ENCODE peak calls at places on chromosomes 1 and 21, in seven cellular contexts. C is MM.1S, O is hepatocyte, F is GM23248, P is neural progenitor cell, A is GM23338, I is PC-3. W is an unnamed sample.

GRCh38 chr1:23083714-23084480 is 64.6 kb downstream of the KDM1A start:
- DNase-seq in O (no peak), A (no peak), F (peak; percentile 16), C (no peak), P (no peak), I (no peak), W (no peak)

GRCh38 chr1:59743324-59744108 is 71.2 kb upstream of the HOOK1 start:
- DNase-seq in I (no peak), F (no peak), A (no peak), C (no peak), O (no peak), P (no peak), W (no peak)

GRCh38 chr21:19648376-19648775 is 1244.8 kb upstream of the TMPRSS15 start:
- DNase-seq in A (no peak), F (no peak), I (peak; percentile 29), P (no peak), O (no peak), C (no peak), W (no peak)

GRCh38 chr1:232283864-232284263 is 346.1 kb downstream of the SIPA1L2 start:
- DNase-seq in P (no peak), C (no peak), I (no peak), F (no peak), O (peak; percentile 43), A (no peak), W (no peak)

GRCh38 chr1:44359234-44359937 is 4.3 kb upstream of the ERI3 start:
- DNase-seq in C (no peak), P (no peak), A (no peak), O (no peak), I (peak; percentile 50), F (peak; percentile 19), W (no peak)

GRCh38 chr1:26814893-26815292 is 11.6 kb upstream of the ZDHHC18 start:
- DNase-seq in P (no peak), I (no peak), C (no peak), A (no peak), O (no peak), F (no peak), W (no peak)

GRCh38 chr1:211813590-211813989 is 17.0 kb downstream of the LPGAT1 start:
- DNase-seq in P (no peak), A (no peak), C (no peak), O (peak; percentile 14), F (peak; percentile 17), I (peak; percentile 25), W (no peak)

GRCh38 chr1:109933856-109934711 is 23.4 kb downstream of the CSF1 start:
- DNase-seq in A (no peak), O (peak; percentile 52), C (no peak), F (peak; percentile 86), P (no peak), I (peak; percentile 35), W (no peak)

GRCh38 chr1:30409476-30410152 is 313.8 kb downstream of the MATN1 start:
- DNase-seq in F (peak; percentile 20), A (no peak), O (no peak), C (no peak), P (no peak), I (no peak), W (no peak)

GRCh38 chr1:26959722-26960624 is at the start of gene KDF1:
- DNase-seq in O (peak; percentile 94), A (peak; percentile 96), C (peak; percentile 82), I (peak; percentile 90), P (peak; percentile 69), F (peak; percentile 9), W (peak; percentile 61)

GRCh38 chr1:229223498-229223897 is 47.4 kb upstream of the RAB4A start:
- DNase-seq in C (no peak), F (no peak), I (peak; percentile 44), A (no peak), O (peak; percentile 71), P (no peak), W (no peak)

GRCh38 chr1:27316860-27317259 is 5.1 kb upstream of the TMEM222 start:
- DNase-seq in A (no peak), F (no peak), C (no peak), P (no peak), I (peak; percentile 32), O (no peak), W (no peak)

GRCh38 chr21:16195476-16195875 is 465.7 kb downstream of the USP25 start:
- DNase-seq in P (no peak), C (peak; percentile 57), I (no peak), F (peak; percentile 83), A (no peak), O (no peak), W (no peak)

GRCh38 chr1:82152356-82153281 is 351.9 kb downstream of the ADGRL2 start:
- DNase-seq in I (no peak), F (no peak), A (no peak), P (no peak), O (no peak), C (peak; percentile 62), W (no peak)

GRCh38 chr1:245154429-245155185 is at the start of gene KIF26B:
- DNase-seq in O (peak; percentile 79), I (peak; percentile 56), C (peak; percentile 44), F (peak; percentile 76), A (peak; percentile 48), P (peak; percentile 65), W (no peak)

GRCh38 chr1:245153645-245154428 is 948 bp upstream of the KIF26B start:
- DNase-seq in A (peak; percentile 41), C (peak; percentile 16), P (peak; percentile 44), O (peak; percentile 44), F (peak; percentile 62), I (peak; percentile 12), W (no peak)

GRCh38 chr1:245156041-245156735 is 1.4 kb downstream of the KIF26B start:
- DNase-seq in A (peak; percentile 94), P (peak; percentile 95), C (peak; percentile 94), I (peak; percentile 89), O (peak; percentile 95), F (peak; percentile 95), W (peak; percentile 52)

GRCh38 chr1:245155186-245156040 is 628 bp downstream of the KIF26B start:
- DNase-seq in A (peak; percentile 60), P (peak; percentile 65), C (no peak), O (peak; percentile 40), I (peak; percentile 37), F (peak; percentile 64), W (no peak)

DNA sequence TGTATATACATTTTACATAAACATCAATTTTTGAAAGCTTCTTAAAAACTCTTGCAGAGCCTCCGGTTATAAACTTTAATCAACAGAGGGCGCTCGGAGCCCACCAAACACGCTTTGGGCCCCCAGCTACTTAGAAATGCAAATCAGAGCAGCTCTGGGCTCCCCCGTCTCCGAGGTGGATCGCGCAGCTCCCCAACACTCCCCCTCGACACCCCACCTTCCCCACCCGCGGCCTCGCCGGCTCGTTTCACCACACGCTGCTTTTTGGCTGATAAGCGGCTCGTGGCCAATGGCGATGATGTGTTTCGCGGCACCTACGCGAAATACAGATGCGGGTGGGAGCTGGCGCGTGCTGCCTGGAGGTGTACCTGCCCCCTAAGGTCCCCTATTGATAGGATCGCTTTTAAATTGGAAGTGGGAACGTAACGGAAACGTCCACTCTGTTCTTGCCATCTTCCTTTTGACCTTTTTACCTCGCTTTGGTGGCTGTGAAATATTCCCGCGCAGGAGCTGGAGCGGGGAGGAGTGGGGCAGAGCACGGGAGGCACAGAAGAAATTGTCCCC is 1.6 kb upstream of the KIF26B start:
- DNase-seq in O (peak; percentile 88), I (peak; percentile 82), F (peak; percentile 85), A (peak; percentile 93), C (peak; percentile 82), P (peak; percentile 88), W (peak; percentile 60)
- TF ChIP-seq EZH2 in O (no peak), I (no peak), F (no peak), A (peak; percentile 56), C (no peak), P (peak; percentile 9), W (no peak)

DNA sequence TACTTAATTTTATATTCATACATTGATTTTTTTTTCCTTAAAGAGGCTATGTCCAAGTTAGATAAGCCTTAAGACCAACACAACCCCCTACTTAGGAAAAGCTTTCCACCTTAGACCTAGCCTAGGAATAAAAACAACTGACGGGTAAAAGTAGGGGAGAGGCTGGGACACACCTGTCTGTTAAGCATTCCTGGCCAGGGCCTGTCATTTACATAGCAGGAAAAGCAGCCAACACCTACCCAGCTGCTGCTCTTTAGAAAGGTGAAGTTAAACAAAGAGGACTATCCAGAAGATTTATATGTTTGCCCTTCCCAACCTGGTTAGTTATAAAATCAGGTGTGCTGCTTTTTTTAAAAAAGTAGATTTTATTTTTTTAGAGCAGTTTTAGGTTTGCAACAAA is 29.1 kb upstream of the SAMD13 start:
- DNase-seq in I (peak; percentile 74), P (no peak), F (no peak), O (peak; percentile 71), C (no peak), A (peak; percentile 78), W (no peak)
- TF ChIP-seq EZH2phosphoT487 in I (no peak), P (no peak), F (no peak), O (no peak), C (no peak), A (no peak), W (no peak)

DNA sequence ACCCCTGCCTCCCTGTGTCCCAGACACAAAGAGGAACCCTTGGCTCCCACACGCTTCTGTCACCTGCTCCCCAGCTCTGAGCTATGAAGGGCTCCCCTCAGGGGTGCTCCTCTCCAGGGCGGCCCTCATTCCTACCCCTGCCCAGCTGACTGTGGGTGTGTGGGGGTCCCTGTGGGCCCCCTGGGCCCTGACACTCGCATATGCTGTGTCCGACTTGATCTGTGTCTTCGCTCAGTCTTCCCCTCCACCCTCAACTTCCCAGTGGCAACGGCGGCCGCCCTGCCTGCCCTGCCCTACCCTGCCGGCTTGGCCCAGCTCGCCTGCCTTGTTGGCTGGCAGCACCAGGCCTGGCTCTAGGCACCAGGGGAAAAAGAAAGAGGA is 1.2 kb downstream of the KCNQ4 start:
- DNase-seq in F (no peak), C (no peak), P (no peak), O (no peak), I (no peak), A (no peak), W (no peak)
- TF ChIP-seq EZH2 in F (peak; percentile 18), C (no peak), P (no peak), O (no peak), I (no peak), A (no peak), W (no peak)

GRCh38 chr1:45769261-45769932 is 18.9 kb upstream of the IPP start:
- DNase-seq in I (no peak), P (peak; percentile 15), F (peak; percentile 70), O (no peak), A (peak; percentile 11), C (no peak), W (no peak)

GRCh38 chr1:45767035-45767434 is 16.6 kb upstream of the IPP start:
- DNase-seq in I (peak; percentile 7), C (no peak), A (no peak), P (no peak), O (no peak), F (peak; percentile 60), W (no peak)

DNA sequence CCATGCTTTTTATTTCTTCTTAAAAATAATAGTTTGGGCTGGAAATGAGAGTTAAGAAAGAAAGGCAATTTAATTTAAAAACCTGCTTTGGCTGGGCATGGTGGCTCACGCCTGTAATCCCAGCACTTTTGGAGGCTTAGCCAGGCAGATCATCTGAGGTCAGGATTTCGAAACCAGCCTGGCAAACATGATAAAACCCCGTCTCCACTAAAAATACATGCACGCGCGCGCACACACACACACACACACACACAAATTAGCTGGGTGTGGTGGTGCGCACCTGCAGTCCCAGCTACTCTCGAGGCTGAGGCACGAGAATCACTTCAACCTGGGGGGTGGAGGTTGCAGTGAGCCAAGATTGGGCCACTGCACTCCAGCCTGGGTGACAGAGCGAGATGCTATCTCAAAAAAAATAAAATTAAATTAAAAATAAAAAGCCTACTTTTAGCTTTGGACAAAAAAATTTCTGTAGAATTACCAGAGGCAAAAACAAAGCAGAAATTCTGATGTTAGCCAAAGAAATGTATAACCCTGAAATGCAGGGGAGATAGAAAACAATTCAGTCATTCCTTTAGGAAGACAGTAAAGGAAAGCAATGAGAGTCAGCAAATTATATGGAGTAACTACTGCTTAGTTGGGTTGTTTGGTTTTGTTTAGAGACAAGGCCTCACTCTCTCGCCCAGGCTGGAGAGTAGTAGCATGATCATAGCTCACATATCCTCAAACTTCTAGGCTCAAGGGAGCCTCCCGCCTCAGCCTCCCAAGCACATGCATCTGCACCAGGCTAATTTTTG is 15.7 kb upstream of the IPP start:
- DNase-seq in C (no peak), O (no peak), P (no peak), A (no peak), I (no peak), F (no peak), W (no peak)
- TF ChIP-seq EZH2phosphoT487 in C (no peak), O (no peak), P (no peak), A (no peak), I (no peak), F (no peak), W (no peak)